ENCODE peak calls at places on chromosomes 7 and 10, in five cellular contexts. One of them, this sample, is unnamed.

GRCh38 chr7:1787241-1787640 is 117.2 kb downstream of the ELFN1 start:
- DNase-seq in IMR-90: no peak
- DNase-seq in H9: no peak
- DNase-seq in neuronal stem cell: no peak
- DNase-seq in mesendoderm: peak; percentile 10
- DNase-seq in this sample: no peak

GRCh38 chr10:23081156-23081833 is 14.1 kb upstream of the MSRB2 start:
- DNase-seq in IMR-90: peak; percentile 3
- DNase-seq in H9: no peak
- DNase-seq in neuronal stem cell: no peak
- DNase-seq in mesendoderm: no peak
- DNase-seq in this sample: no peak

GRCh38 chr7:108004220-108005142 is 1.5 kb upstream of the LAMB1 start:
- DNase-seq in IMR-90: peak; percentile 70
- DNase-seq in H9: peak; percentile 45
- DNase-seq in neuronal stem cell: no peak
- DNase-seq in mesendoderm: peak; percentile 53
- DNase-seq in this sample: peak; percentile 65

GRCh38 chr7:27329917-27330316 is 87.3 kb downstream of the EVX1 start:
- DNase-seq in IMR-90: no peak
- DNase-seq in H9: no peak
- DNase-seq in neuronal stem cell: no peak
- DNase-seq in mesendoderm: no peak
- DNase-seq in this sample: no peak

GRCh38 chr10:63199716-63200115 is 66.6 kb downstream of the NRBF2 start:
- DNase-seq in IMR-90: no peak
- DNase-seq in H9: no peak
- DNase-seq in neuronal stem cell: no peak
- DNase-seq in mesendoderm: peak; percentile 57
- DNase-seq in this sample: no peak

GRCh38 chr10:61628875-61629513 is 33.7 kb upstream of the CABCOCO1 start:
- DNase-seq in IMR-90: peak; percentile 95
- DNase-seq in H9: no peak
- DNase-seq in neuronal stem cell: no peak
- DNase-seq in mesendoderm: peak; percentile 81
- DNase-seq in this sample: peak; percentile 91

GRCh38 chr7:99728615-99729014 is 6.4 kb downstream of the CYP3A7 start:
- DNase-seq in IMR-90: no peak
- DNase-seq in H9: no peak
- DNase-seq in neuronal stem cell: no peak
- DNase-seq in mesendoderm: no peak
- DNase-seq in this sample: no peak

GRCh38 chr7:5543361-5543760 is 119.7 kb upstream of the TNRC18 start:
- DNase-seq in IMR-90: no peak
- DNase-seq in H9: no peak
- DNase-seq in neuronal stem cell: no peak
- DNase-seq in mesendoderm: no peak
- DNase-seq in this sample: no peak

GRCh38 chr10:21953585-21954057 is 49.9 kb downstream of the DNAJC1 start:
- DNase-seq in IMR-90: peak; percentile 61
- DNase-seq in H9: no peak
- DNase-seq in neuronal stem cell: no peak
- DNase-seq in mesendoderm: peak; percentile 66
- DNase-seq in this sample: peak; percentile 48

GRCh38 chr7:112411186-112411795 is 39.0 kb upstream of the IFRD1 start:
- DNase-seq in IMR-90: peak; percentile 62
- DNase-seq in H9: no peak
- DNase-seq in neuronal stem cell: no peak
- DNase-seq in mesendoderm: peak; percentile 42
- DNase-seq in this sample: peak; percentile 37

GRCh38 chr10:127971101-127971946 is 64.4 kb downstream of the PTPRE start:
- DNase-seq in IMR-90: no peak
- DNase-seq in H9: peak; percentile 12
- DNase-seq in neuronal stem cell: no peak
- DNase-seq in mesendoderm: no peak
- DNase-seq in this sample: no peak

GRCh38 chr7:50185951-50186697 is 93.1 kb upstream of the ZPBP start:
- DNase-seq in IMR-90: no peak
- DNase-seq in H9: no peak
- DNase-seq in neuronal stem cell: no peak
- DNase-seq in mesendoderm: no peak
- DNase-seq in this sample: no peak

GRCh38 chr10:110646417-110647135 is 2.4 kb downstream of the RBM20 start:
- DNase-seq in IMR-90: no peak
- DNase-seq in H9: no peak
- DNase-seq in neuronal stem cell: no peak
- DNase-seq in mesendoderm: no peak
- DNase-seq in this sample: no peak
- H3K4me1 ChIP-seq in IMR-90: no peaks in the 10 kb centered on the region
- H3K4me1 ChIP-seq in H9: peaks cover 5% of the 10 kb centered on the region
- H3K4me1 ChIP-seq in neuronal stem cell: peaks cover 15% of the 10 kb centered on the region
- H3K4me1 ChIP-seq in mesendoderm: peaks cover 7% of the 10 kb centered on the region
- H3K4me1 ChIP-seq in this sample: peaks cover 14% of the 10 kb centered on the region

GRCh38 chr10:70811881-70812280 is 3.9 kb upstream of the SGPL1 start:
- DNase-seq in IMR-90: no peak
- DNase-seq in H9: no peak
- DNase-seq in neuronal stem cell: no peak
- DNase-seq in mesendoderm: no peak
- DNase-seq in this sample: no peak

GRCh38 chr10:70814126-70814525 is 1.6 kb upstream of the SGPL1 start:
- DNase-seq in IMR-90: no peak
- DNase-seq in H9: no peak
- DNase-seq in neuronal stem cell: no peak
- DNase-seq in mesendoderm: no peak
- DNase-seq in this sample: no peak

GRCh38 chr10:70812814-70813213 is 2.9 kb upstream of the SGPL1 start:
- DNase-seq in IMR-90: no peak
- DNase-seq in H9: no peak
- DNase-seq in neuronal stem cell: no peak
- DNase-seq in mesendoderm: no peak
- DNase-seq in this sample: no peak

GRCh38 chr10:70815504-70816219 is at the start of gene SGPL1:
- DNase-seq in IMR-90: peak; percentile 71
- DNase-seq in H9: peak; percentile 86
- DNase-seq in neuronal stem cell: peak; percentile 85
- DNase-seq in mesendoderm: peak; percentile 90
- DNase-seq in this sample: peak; percentile 84

DNA sequence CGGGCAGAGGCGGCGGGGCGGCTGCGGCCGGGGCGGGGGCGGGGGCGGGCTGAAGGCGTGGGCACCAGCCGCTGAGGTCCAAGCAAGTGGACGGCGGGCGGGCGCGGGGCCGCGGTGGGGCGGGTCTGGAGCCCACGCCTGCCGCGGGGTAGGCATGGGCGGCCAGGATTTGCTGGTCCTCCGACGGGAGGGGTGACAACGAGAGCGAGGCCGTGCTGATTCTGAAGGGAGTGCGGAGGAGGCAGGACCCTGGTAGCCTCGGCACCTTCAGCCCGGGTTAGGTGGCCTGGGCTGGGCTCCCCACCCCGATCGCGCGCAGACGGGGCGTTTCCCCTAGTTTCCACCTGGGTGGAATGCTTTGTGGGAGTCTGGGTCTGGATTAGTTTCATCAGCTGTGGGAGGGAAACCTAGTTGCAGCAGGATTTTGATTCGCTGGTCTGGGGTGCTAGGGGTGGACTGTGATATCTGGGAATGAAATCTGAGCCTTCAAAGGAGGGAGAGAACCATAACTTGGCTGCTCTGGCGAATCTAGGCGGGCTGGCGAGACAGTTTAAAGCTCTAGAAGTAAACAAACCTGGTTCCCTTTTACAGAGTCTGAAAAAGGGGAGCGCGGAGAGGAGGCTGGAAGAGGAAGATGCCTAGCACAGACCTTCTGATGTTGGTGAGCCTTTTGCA is 609 bp downstream of the SGPL1 start:
- DNase-seq in IMR-90: peak; percentile 91
- DNase-seq in H9: peak; percentile 70
- DNase-seq in neuronal stem cell: peak; percentile 59
- DNase-seq in mesendoderm: peak; percentile 88
- DNase-seq in this sample: peak; percentile 88
- H2BK120ac ChIP-seq in IMR-90: peak overlapping the region; percentile 72
- H2BK120ac ChIP-seq in H9: no peak overlapping the region
- H2BK120ac ChIP-seq in neuronal stem cell: no peak overlapping the region
- H2BK120ac ChIP-seq in mesendoderm: peak overlapping the region; percentile 47
- H2BK120ac ChIP-seq in this sample: peak overlapping the region; percentile 96

GRCh38 chr10:33509231-33509871 is 174.9 kb upstream of the NRP1 start:
- DNase-seq in IMR-90: peak; percentile 84
- DNase-seq in H9: no peak
- DNase-seq in neuronal stem cell: no peak
- DNase-seq in mesendoderm: peak; percentile 90
- DNase-seq in this sample: peak; percentile 92

GRCh38 chr10:33507662-33508425 is 173.4 kb upstream of the NRP1 start:
- DNase-seq in IMR-90: peak; percentile 43
- DNase-seq in H9: no peak
- DNase-seq in neuronal stem cell: no peak
- DNase-seq in mesendoderm: no peak
- DNase-seq in this sample: peak; percentile 18

GRCh38 chr10:33506391-33506790 is 171.9 kb upstream of the NRP1 start:
- DNase-seq in IMR-90: no peak
- DNase-seq in H9: no peak
- DNase-seq in neuronal stem cell: no peak
- DNase-seq in mesendoderm: no peak
- DNase-seq in this sample: no peak

GRCh38 chr10:33501161-33501560 is 166.7 kb upstream of the NRP1 start:
- DNase-seq in IMR-90: peak; percentile 6
- DNase-seq in H9: no peak
- DNase-seq in neuronal stem cell: no peak
- DNase-seq in mesendoderm: no peak
- DNase-seq in this sample: no peak

DNA sequence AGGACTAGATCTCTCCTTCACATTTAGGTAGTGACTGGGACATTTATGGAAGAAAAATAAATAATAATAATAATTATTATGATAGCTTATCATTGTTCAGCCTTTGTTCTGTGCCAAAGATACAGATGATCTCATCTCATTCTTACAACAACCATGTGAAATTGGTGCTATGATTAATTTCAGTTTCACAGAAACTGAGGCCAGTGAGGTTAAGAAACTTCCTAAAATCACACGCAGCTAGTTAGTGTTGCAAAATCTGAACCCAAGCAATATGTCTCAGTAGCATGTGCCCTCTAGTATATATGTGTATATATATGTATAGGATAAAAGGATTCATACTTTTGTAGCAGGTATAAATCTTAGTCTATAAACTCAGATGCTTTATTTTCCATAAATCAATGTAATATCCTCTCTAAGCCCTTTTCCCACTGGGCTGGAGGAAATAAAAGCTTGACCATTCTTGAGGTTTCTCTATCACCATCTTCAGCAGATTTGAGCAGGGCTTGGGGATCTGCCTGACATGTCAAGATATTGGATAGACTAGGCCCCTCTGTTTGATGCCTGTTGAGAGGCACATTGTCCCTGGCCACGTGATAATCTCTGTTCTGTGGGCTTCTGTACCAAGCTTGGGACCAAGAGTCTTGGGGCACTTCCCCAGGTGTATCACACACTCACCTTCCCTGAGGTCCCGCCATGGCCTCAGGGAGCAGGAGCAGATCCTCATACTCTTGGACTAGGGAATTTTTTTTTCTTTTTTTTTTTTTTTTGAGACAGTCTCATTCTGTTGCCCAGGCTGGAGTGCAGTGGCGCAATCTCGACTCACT is 172.6 kb upstream of the NRP1 start:
- DNase-seq in IMR-90: peak; percentile 13
- DNase-seq in H9: no peak
- DNase-seq in neuronal stem cell: no peak
- DNase-seq in mesendoderm: no peak
- DNase-seq in this sample: no peak
- H3K27ac ChIP-seq in IMR-90: no peak overlapping the region
- H3K27ac ChIP-seq in H9: no peak overlapping the region
- H3K27ac ChIP-seq in neuronal stem cell: no peak overlapping the region
- H3K27ac ChIP-seq in mesendoderm: no peak overlapping the region
- H3K27ac ChIP-seq in this sample: no peak overlapping the region

GRCh38 chr7:106062521-106062931 is 49.6 kb downstream of the SYPL1 start:
- DNase-seq in IMR-90: no peak
- DNase-seq in H9: no peak
- DNase-seq in neuronal stem cell: no peak
- DNase-seq in mesendoderm: no peak
- DNase-seq in this sample: no peak

GRCh38 chr7:106063692-106064091 is 48.4 kb downstream of the SYPL1 start:
- DNase-seq in IMR-90: no peak
- DNase-seq in H9: no peak
- DNase-seq in neuronal stem cell: no peak
- DNase-seq in mesendoderm: no peak
- DNase-seq in this sample: no peak

GRCh38 chr7:106062006-106062405 is 50.1 kb downstream of the SYPL1 start:
- DNase-seq in IMR-90: no peak
- DNase-seq in H9: no peak
- DNase-seq in neuronal stem cell: no peak
- DNase-seq in mesendoderm: no peak
- DNase-seq in this sample: no peak

GRCh38 chr7:106064329-106064728 is 47.8 kb downstream of the SYPL1 start:
- DNase-seq in IMR-90: no peak
- DNase-seq in H9: no peak
- DNase-seq in neuronal stem cell: no peak
- DNase-seq in mesendoderm: no peak
- DNase-seq in this sample: no peak

DNA sequence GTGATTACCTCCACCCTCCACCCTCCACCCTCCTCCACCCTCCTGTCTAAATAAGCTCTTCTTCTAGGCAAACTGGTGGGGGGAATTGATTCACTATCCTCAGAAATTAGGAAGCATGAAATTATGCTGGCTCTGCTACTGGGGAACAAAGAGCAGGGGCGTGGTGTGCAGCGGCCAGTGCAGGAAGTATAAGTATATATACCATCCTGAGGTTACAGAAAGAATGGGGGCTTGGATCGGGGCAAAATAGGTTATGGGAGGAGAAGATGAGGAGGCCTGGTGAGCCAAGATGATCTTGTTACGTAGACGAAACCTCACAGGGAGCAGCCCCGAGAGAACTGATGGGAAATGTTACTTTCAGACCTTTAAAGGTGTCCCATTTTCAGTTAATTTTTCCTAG is 49.1 kb downstream of the SYPL1 start:
- DNase-seq in IMR-90: no peak
- DNase-seq in H9: no peak
- DNase-seq in neuronal stem cell: no peak
- DNase-seq in mesendoderm: no peak
- DNase-seq in this sample: no peak
- H3K4me1 ChIP-seq in IMR-90: peaks cover 7% of the 10 kb centered on the region
- H3K4me1 ChIP-seq in H9: no peaks in the 10 kb centered on the region
- H3K4me1 ChIP-seq in neuronal stem cell: peaks cover 27% of the 10 kb centered on the region
- H3K4me1 ChIP-seq in mesendoderm: peaks cover 2% of the 10 kb centered on the region
- H3K4me1 ChIP-seq in this sample: peaks cover 22% of the 10 kb centered on the region

GRCh38 chr7:131108212-131108980 is 219.3 kb upstream of the MKLN1 start:
- DNase-seq in IMR-90: peak; percentile 21
- DNase-seq in H9: no peak
- DNase-seq in neuronal stem cell: no peak
- DNase-seq in mesendoderm: peak; percentile 10
- DNase-seq in this sample: peak; percentile 57

GRCh38 chr7:131107343-131108211 is 220.1 kb upstream of the MKLN1 start:
- DNase-seq in IMR-90: peak; percentile 83
- DNase-seq in H9: peak; percentile 62
- DNase-seq in neuronal stem cell: peak; percentile 39
- DNase-seq in mesendoderm: peak; percentile 79
- DNase-seq in this sample: peak; percentile 96

GRCh38 chr7:131110294-131111080 is 217.2 kb upstream of the MKLN1 start:
- DNase-seq in IMR-90: peak; percentile 34
- DNase-seq in H9: peak; percentile 46
- DNase-seq in neuronal stem cell: peak; percentile 6
- DNase-seq in mesendoderm: peak; percentile 87
- DNase-seq in this sample: peak; percentile 49

GRCh38 chr7:131109757-131110293 is 217.9 kb upstream of the MKLN1 start:
- DNase-seq in IMR-90: peak; percentile 78
- DNase-seq in H9: peak; percentile 87
- DNase-seq in neuronal stem cell: peak; percentile 68
- DNase-seq in mesendoderm: peak; percentile 89
- DNase-seq in this sample: peak; percentile 91

GRCh38 chr7:131109011-131109756 is 218.5 kb upstream of the MKLN1 start:
- DNase-seq in IMR-90: peak; percentile 56
- DNase-seq in H9: no peak
- DNase-seq in neuronal stem cell: no peak
- DNase-seq in mesendoderm: no peak
- DNase-seq in this sample: peak; percentile 73
- H2BK120ac ChIP-seq in IMR-90: peak overlapping the region; percentile 99
- H2BK120ac ChIP-seq in H9: no peak overlapping the region
- H2BK120ac ChIP-seq in neuronal stem cell: no peak overlapping the region
- H2BK120ac ChIP-seq in mesendoderm: no peak overlapping the region
- H2BK120ac ChIP-seq in this sample: peak overlapping the region; percentile 98

This sample was measured in mesenchymal stem cell.